ENCODE peak calls at places on chromosome 17, in four cellular contexts. O is fibroblast of lung; A is CD8-positive, alpha-beta T cell; F is endothelial cell of umbilical vein. M is an unnamed sample. For H3K9me3, the result is how much of the 10 kb centered on the place peaks cover.

GRCh38 chr17:1005361-1005946 is 8.5 kb downstream of the TIMM22 start:
- DNase-seq in O (peak), A (no peak), F (peak), M (no peak)

GRCh38 chr17:72466199-72466598 is 345.4 kb downstream of the SOX9 start:
- DNase-seq in O (peak), A (no peak), F (no peak), M (no peak)

GRCh38 chr17:41061969-41062368 is 2.1 kb upstream of the KRTAP2-3 start:
- DNase-seq in O (peak), A (no peak), F (no peak), M (no peak)

GRCh38 chr17:63035695-63036094 is 69.7 kb downstream of the TANC2 start:
- DNase-seq in O (no peak), A (no peak), F (no peak), M (no peak)

GRCh38 chr17:35082073-35082657 is 18.7 kb upstream of the RFFL start:
- DNase-seq in O (peak), A (no peak), F (peak), M (no peak)

GRCh38 chr17:60421273-60422161 is 772 bp upstream of the CHCT1 start:
- DNase-seq in O (peak), A (peak), F (peak), M (peak)

GRCh38 chr17:75006653-75007052 is 5.8 kb upstream of the MRPL58 start:
- DNase-seq in O (no peak), A (no peak), F (no peak), M (no peak)

GRCh38 chr17:1460233-1460632 is 4.2 kb upstream of the CRK start:
- DNase-seq in O (no peak), A (no peak), F (peak), M (no peak)

GRCh38 chr17:50169881-50170459 is 4.2 kb downstream of the SGCA start:
- DNase-seq in O (no peak), A (no peak), F (no peak), M (no peak)

GRCh38 chr17:38325221-38325851 is 18.4 kb downstream of the GPR179 start:
- DNase-seq in O (peak), A (no peak), F (no peak), M (no peak)

GRCh38 chr17:32117399-32117798 is 24.9 kb upstream of the RHOT1 start:
- DNase-seq in O (no peak), A (no peak), F (peak), M (no peak)

GRCh38 chr17:40371261-40371929 is 6.9 kb upstream of the GJD3 start:
- DNase-seq in O (no peak), A (no peak), F (no peak), M (no peak)

GRCh38 chr17:37476431-37477130 is 13.1 kb upstream of the DUSP14 start:
- DNase-seq in O (peak), A (no peak), F (peak), M (no peak)

GRCh38 chr17:34252138-34252889 is 2.8 kb upstream of the CCL2 start:
- DNase-seq in O (peak), A (no peak), F (peak), M (no peak)

GRCh38 chr17:50170662-50171370 is 5.0 kb downstream of the SGCA start:
- DNase-seq in O (no peak), A (no peak), F (no peak), M (no peak)

GRCh38 chr17:27376637-27377547 is 79.4 kb upstream of the KSR1 start:
- DNase-seq in O (peak), A (no peak), F (peak), M (no peak)

GRCh38 chr17:34756670-34757021 is 177.3 kb downstream of the TMEM132E start:
- DNase-seq in O (no peak), A (no peak), F (no peak), M (no peak)

GRCh38 chr17:57186231-57187019 is 69.9 kb upstream of the MSI2 start:
- DNase-seq in O (no peak), A (no peak), F (peak), M (no peak)

GRCh38 chr17:15386083-15386482 is 44.7 kb upstream of the TEKT3 start:
- DNase-seq in O (no peak), A (no peak), F (no peak), M (no peak)

GRCh38 chr17:30376621-30377452 is 1.9 kb upstream of the CPD start:
- DNase-seq in O (peak), A (peak), F (no peak), M (no peak)

GRCh38 chr17:12964162-12964561 is 53.7 kb downstream of the ELAC2 start:
- DNase-seq in O (no peak), A (no peak), F (no peak), M (no peak)

GRCh38 chr17:79399610-79400144 is 211.2 kb downstream of the RBFOX3 start:
- DNase-seq in O (no peak), A (no peak), F (no peak), M (no peak)

GRCh38 chr17:39617446-39618251 is 9.1 kb upstream of the PPP1R1B start:
- DNase-seq in O (peak), A (peak), F (peak), M (peak)

GRCh38 chr17:56909742-56910508 is 3.9 kb downstream of the TRIM25 start:
- DNase-seq in O (no peak), A (no peak), F (no peak), M (no peak)

GRCh38 chr17:67779098-67779672 is 46.1 kb upstream of the BPTF start:
- DNase-seq in O (peak), A (peak), F (peak), M (no peak)

GRCh38 chr17:60590075-60590474 is 9.9 kb upstream of the PPM1D start:
- DNase-seq in O (no peak), A (no peak), F (no peak), M (no peak)

GRCh38 chr17:3513305-3514035 is 37.7 kb downstream of the ASPA start:
- DNase-seq in O (peak), A (no peak), F (no peak), M (no peak)

GRCh38 chr17:6711081-6711674 is 2.0 kb downstream of the SLC13A5 start:
- DNase-seq in O (no peak), A (no peak), F (no peak), M (no peak)

GRCh38 chr17:38881600-38882191 is 11.8 kb downstream of the LASP1 start:
- DNase-seq in O (peak), A (peak), F (peak), M (no peak)

GRCh38 chr17:50603340-50603739 is 31.3 kb upstream of the ABCC3 start:
- DNase-seq in O (no peak), A (no peak), F (no peak), M (no peak)

GRCh38 chr17:64146418-64147109 is 16.6 kb upstream of the ERN1 start:
- DNase-seq in O (peak), A (peak), F (peak), M (peak)

GRCh38 chr17:13541032-13541480 is 60.7 kb downstream of the HS3ST3A1 start:
- DNase-seq in O (peak), A (no peak), F (no peak), M (no peak)

GRCh38 chr17:58617563-58617962 is 74.3 kb downstream of the TEX14 start:
- DNase-seq in O (no peak), A (no peak), F (no peak), M (no peak)

DNA sequence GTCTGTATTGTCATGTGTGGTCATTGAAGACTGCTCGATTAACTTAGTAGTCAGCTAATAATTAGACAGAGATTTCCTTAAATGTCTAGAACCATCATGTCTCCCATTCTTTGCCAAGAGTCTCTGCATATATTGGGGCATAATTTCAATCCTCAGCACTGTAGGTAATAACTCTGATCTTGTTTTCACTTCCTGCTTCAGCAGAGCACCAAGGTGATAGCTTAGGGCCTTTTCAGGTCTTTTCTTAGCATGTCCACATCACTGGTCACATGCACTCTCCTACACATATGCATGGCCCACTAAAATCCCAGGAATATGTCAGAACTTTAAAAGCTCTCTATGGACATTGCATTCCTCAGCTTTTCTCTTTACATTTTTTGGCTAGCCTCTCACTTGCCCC is 110.3 kb upstream of the NACA2 start:
- DNase-seq in O (no peak), A (no peak), F (no peak), M (no peak)
- H3K9me3 ChIP-seq in O (under half), A (under half), F (under half), M (under half)

GRCh38 chr17:16872836-16873653 is 98.9 kb downstream of the TNFRSF13B start:
- DNase-seq in O (no peak), A (peak), F (no peak), M (peak)
- TF ChIP-seq CTCF in O (peak), A (peak), F (peak), M (peak)

DNA sequence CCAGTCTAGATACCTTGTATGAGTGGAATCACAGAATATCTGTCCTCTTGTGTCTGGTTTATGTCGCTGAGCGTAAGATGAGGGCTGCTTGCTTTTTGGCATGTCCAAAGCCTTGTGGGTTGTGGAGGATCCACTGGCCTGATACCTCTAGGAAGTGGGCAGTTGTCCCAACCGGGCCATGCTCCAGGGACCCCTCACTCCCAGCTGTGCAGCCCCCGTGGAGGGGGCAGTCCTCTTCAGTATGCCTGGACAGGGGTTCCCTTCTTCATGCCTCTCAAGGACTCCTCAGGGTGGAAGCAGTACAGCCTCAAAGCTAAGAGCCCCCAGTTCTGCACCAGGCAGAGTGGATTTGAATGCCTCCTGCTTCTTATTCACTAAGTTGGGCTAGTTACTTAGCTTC is 23.8 kb upstream of the ST6GALNAC1 start:
- DNase-seq in O (no peak), A (no peak), F (no peak), M (no peak)
- H3K27ac ChIP-seq in O (no peak), A (no peak), F (no peak), M (no peak)

GRCh38 chr17:70204431-70204830 is 35.1 kb downstream of the KCNJ2 start:
- DNase-seq in O (no peak), A (no peak), F (no peak), M (no peak)

GRCh38 chr17:70207184-70207583 is 37.9 kb downstream of the KCNJ2 start:
- DNase-seq in O (no peak), A (no peak), F (no peak), M (no peak)

GRCh38 chr17:70205386-70205785 is 36.1 kb downstream of the KCNJ2 start:
- DNase-seq in O (no peak), A (no peak), F (no peak), M (no peak)

GRCh38 chr17:70208080-70208794 is 38.9 kb downstream of the KCNJ2 start:
- DNase-seq in O (no peak), A (no peak), F (no peak), M (no peak)

GRCh38 chr17:70202840-70203239 is 33.5 kb downstream of the KCNJ2 start:
- DNase-seq in O (no peak), A (no peak), F (no peak), M (no peak)
- H3K9me3 ChIP-seq in O (under half), A (under half), F (under half), M (under half)

DNA sequence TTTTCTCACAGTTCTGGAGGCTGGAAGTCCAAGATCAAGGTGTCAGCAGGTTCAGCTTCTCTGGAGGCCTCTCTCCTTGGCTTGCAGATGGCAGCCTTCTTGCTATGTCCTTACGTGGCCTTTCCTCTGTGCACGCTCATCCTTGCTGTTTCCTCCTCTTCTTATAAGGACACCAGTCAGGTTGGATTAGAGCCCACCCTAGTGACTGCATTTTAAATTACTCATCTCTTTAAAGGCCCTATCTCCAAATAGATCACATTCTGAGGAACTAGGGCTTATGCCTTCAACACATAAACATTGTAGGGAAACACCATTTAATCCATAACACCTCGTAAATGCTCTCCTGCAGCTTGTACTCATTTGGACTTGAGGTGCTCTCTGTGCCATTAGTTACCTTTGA is 36.3 kb downstream of the DHRS7C start:
- DNase-seq in O (no peak), A (no peak), F (no peak), M (no peak)
- TF ChIP-seq CTCF in O (no peak), A (no peak), F (no peak), M (no peak)

GRCh38 chr17:66406701-66407644 is 104.6 kb downstream of the PRKCA start:
- DNase-seq in O (no peak), A (no peak), F (no peak), M (no peak)
- H3K27ac ChIP-seq in O (no peak), A (peak), F (no peak), M (no peak)

DNA sequence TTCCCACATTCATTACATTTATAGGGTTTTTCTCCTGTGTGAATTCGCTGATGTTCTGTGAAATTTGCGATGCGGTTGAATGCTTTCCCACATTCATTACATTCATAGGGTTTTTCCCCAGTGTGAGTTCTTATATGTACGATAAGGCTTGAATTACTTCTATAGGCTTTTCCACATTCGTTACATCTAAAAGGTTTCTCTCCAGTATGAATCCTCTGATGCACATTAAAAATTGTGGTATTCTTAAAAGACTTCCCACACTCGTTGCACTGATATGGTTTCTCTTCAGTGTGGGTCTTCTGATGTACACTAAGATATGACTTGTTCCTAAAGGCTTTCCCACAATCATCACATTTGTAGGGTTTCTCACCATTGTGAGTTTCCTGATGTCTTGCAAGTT is 30.4 kb downstream of the ZNF624 start:
- DNase-seq in O (no peak), A (no peak), F (no peak), M (no peak)
- H3K9me3 ChIP-seq in O (under half), A (under half), F (under half), M (half or more)

GRCh38 chr17:36203335-36203734 is 6.8 kb upstream of the CCL3L1 start:
- DNase-seq in O (no peak), A (no peak), F (no peak), M (no peak)
- TF ChIP-seq CTCF in O (no peak), A (no peak), F (no peak), M (no peak)

DNA sequence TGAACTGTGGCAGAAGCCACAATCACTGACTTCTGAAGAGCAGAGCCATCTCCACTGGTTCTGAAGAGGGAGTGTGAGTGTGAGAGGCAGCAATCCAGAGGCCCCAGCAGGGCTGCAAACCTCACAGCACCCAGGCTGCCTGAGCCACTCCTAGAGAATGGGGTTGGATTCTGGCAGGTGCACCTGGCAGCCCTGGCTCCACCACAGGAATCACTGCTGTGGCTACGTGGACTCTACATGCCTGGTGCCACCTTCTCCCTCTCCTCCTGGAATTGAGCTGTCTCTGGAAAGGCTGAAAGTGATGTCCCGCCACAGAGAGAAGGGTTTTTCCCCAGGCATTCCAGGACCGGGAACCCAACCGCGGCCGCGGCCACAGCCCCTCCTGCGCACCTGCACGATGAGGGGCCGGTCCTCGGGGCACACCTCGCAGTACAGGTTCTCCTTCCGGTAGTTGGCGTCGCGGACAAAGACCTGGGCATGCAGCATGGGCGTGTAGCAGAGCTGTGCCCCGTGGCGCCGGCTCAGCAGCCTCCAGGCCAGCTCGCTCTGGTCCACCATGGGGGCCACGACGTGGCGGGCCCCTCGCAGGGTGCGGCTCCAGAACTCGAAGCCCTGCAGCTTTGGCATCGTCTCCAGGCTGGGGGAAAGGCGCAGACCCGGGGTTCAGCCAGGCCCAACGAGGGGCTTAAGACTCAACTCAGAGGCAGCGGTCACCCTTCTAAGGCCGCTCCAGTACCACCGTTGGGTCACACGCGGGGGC is 991 bp downstream of the DUS1L start:
- DNase-seq in O (no peak), A (no peak), F (no peak), M (no peak)
- H3K27ac ChIP-seq in O (peak), A (no peak), F (no peak), M (peak)